ENCODE peak calls at places on chromosomes 7 and 10, in six cellular contexts. E, O, C, L, F and U are unnamed samples.

GRCh38 chr7:23467731-23468720 is 2.3 kb downstream of the IGF2BP3 start:
- DNase-seq in E (peak), O (no peak), C (peak), L (no peak), F (no peak), U (peak)

GRCh38 chr10:85604136-85604725 is 762.4 kb downstream of the GRID1 start:
- DNase-seq in E (no peak), O (no peak), C (no peak), L (no peak), F (no peak), U (no peak)

GRCh38 chr10:73261362-73261995 is 9.0 kb upstream of the MRPS16 start:
- DNase-seq in E (no peak), O (no peak), C (no peak), L (no peak), F (no peak), U (no peak)

GRCh38 chr7:90469554-90469953 is at the start of gene PTTG1IP2:
- DNase-seq in E (no peak), O (no peak), C (no peak), L (no peak), F (no peak), U (no peak)

GRCh38 chr7:17105701-17106100 is 192.8 kb upstream of the AHR start:
- DNase-seq in E (no peak), O (no peak), C (no peak), L (no peak), F (no peak), U (peak)

GRCh38 chr10:79142064-79142491 is 73.3 kb downstream of the ZMIZ1 start:
- DNase-seq in E (peak), O (no peak), C (peak), L (no peak), F (no peak), U (peak)

GRCh38 chr7:118195837-118196474 is 12.0 kb downstream of the LSM8 start:
- DNase-seq in E (peak), O (peak), C (peak), L (no peak), F (no peak), U (peak)

GRCh38 chr7:28297821-28298439 is 114.4 kb upstream of the CREB5 start:
- DNase-seq in E (no peak), O (no peak), C (no peak), L (no peak), F (no peak), U (no peak)

GRCh38 chr10:114647545-114648138 is 10.4 kb downstream of the ABLIM1 start:
- DNase-seq in E (no peak), O (no peak), C (no peak), L (no peak), F (no peak), U (no peak)

GRCh38 chr10:113053091-113053490 is 103.0 kb downstream of the TCF7L2 start:
- DNase-seq in E (no peak), O (no peak), C (no peak), L (no peak), F (no peak), U (no peak)

GRCh38 chr7:36283171-36283570 is 106.5 kb upstream of the ANLN start:
- DNase-seq in E (no peak), O (no peak), C (no peak), L (no peak), F (no peak), U (no peak)

GRCh38 chr10:10007972-10008371 is 1009.7 kb upstream of the CELF2 start:
- DNase-seq in E (peak), O (no peak), C (peak), L (no peak), F (no peak), U (no peak)

GRCh38 chr7:156504687-156505545 is 135.7 kb upstream of the RNF32 start:
- DNase-seq in E (no peak), O (no peak), C (peak), L (no peak), F (no peak), U (peak)

GRCh38 chr10:51683031-51683830 is 16.2 kb downstream of the CSTF2T start:
- DNase-seq in E (no peak), O (no peak), C (no peak), L (no peak), F (no peak), U (no peak)

GRCh38 chr10:121734517-121735137 is 136.4 kb upstream of the FGFR2 start:
- DNase-seq in E (peak), O (no peak), C (peak), L (no peak), F (no peak), U (no peak)